ENCODE peak calls at places on chromosome 9, in five cellular contexts. E is HuH-7, O is heart right ventricle, T is H9, G is COR-L47. N is an unnamed sample.

GRCh38 chr9:112091805-112092204 is 83.3 kb downstream of the SUSD1 start:
- DNase-seq in E (no peak), O (no peak), T (peak), G (peak), N (no peak)

GRCh38 chr9:101977614-101978210 is 239.3 kb upstream of the GRIN3A start:
- DNase-seq in E (no peak), O (no peak), T (no peak), G (peak), N (no peak)

GRCh38 chr9:83238871-83239624 is 176.1 kb upstream of the RASEF start:
- DNase-seq in E (no peak), O (no peak), T (no peak), G (no peak), N (no peak)

GRCh38 chr9:81772144-81772543 is 82.8 kb upstream of the TLE1 start:
- DNase-seq in E (no peak), O (no peak), T (no peak), G (no peak), N (no peak)

GRCh38 chr9:85900504-85901201 is 40.3 kb upstream of the NAA35 start:
- DNase-seq in E (peak), O (no peak), T (peak), G (no peak), N (no peak)

GRCh38 chr9:93826209-93826608 is 128.9 kb downstream of the BARX1 start:
- DNase-seq in E (no peak), O (no peak), T (peak), G (no peak), N (no peak)

GRCh38 chr9:97889941-97890557 is 32.3 kb downstream of the TRMO start:
- DNase-seq in E (peak), O (peak), T (peak), G (no peak), N (peak)

GRCh38 chr9:114180701-114181582 is 25.6 kb downstream of the COL27A1 start:
- DNase-seq in E (no peak), O (no peak), T (no peak), G (no peak), N (peak)

GRCh38 chr9:107213561-107214028 is 69.5 kb upstream of the RAD23B start:
- DNase-seq in E (peak), O (no peak), T (no peak), G (no peak), N (no peak)

GRCh38 chr9:71680189-71680983 is 87.9 kb downstream of the CEMIP2 start:
- DNase-seq in E (no peak), O (no peak), T (no peak), G (no peak), N (no peak)

GRCh38 chr9:34326690-34327089 is 2.4 kb downstream of the KIF24 start:
- DNase-seq in E (no peak), O (no peak), T (no peak), G (no peak), N (no peak)

GRCh38 chr9:19522558-19522957 is 113.7 kb downstream of the ACER2 start:
- DNase-seq in E (no peak), O (no peak), T (no peak), G (no peak), N (no peak)

GRCh38 chr9:28158451-28158850 is 585.2 kb upstream of the C9orf72 start:
- DNase-seq in E (no peak), O (no peak), T (no peak), G (no peak), N (no peak)

N was measured in left ventricle myocardium superior.